ENCODE peak calls at places on chromosomes 7 and 10, in six cellular contexts. N is glutamatergic neuron; F is CD4-positive, CD25-positive, alpha-beta regulatory T cell; E is pancreas; B is PC-3; T is NCI-H1092. C is an unnamed sample.

GRCh38 chr10:86678999-86679792 is 10.9 kb downstream of the LDB3 start:
- DNase-seq in N (no peak), F (no peak), E (no peak), B (no peak), T (no peak), C (no peak)

GRCh38 chr7:40455485-40455884 is 320.7 kb downstream of the SUGCT start:
- DNase-seq in N (no peak), F (no peak), E (no peak), B (no peak), T (no peak), C (no peak)

GRCh38 chr7:42235734-42236133 is 1.3 kb downstream of the GLI3 start:
- DNase-seq in N (no peak), F (no peak), E (peak), B (no peak), T (no peak), C (no peak)

GRCh38 chr7:100132697-100133137 is 6.0 kb downstream of the MBLAC1 start:
- DNase-seq in N (peak), F (peak), E (no peak), B (peak), T (peak), C (no peak)

GRCh38 chr7:22351878-22352277 is 5.1 kb downstream of the RAPGEF5 start:
- DNase-seq in N (no peak), F (no peak), E (no peak), B (peak), T (no peak), C (no peak)

GRCh38 chr7:117950601-117951278 is 77.5 kb upstream of the CTTNBP2 start:
- DNase-seq in N (no peak), F (no peak), E (no peak), B (peak), T (no peak), C (no peak)

GRCh38 chr10:71447676-71448075 is 51.0 kb downstream of the CDH23 start:
- DNase-seq in N (no peak), F (no peak), E (no peak), B (no peak), T (no peak), C (no peak)

GRCh38 chr10:112842832-112843360 is 107.2 kb upstream of the TCF7L2 start:
- DNase-seq in N (no peak), F (no peak), E (no peak), B (no peak), T (no peak), C (no peak)

GRCh38 chr7:23523486-23524075 is 8.2 kb downstream of the TRA2A start:
- DNase-seq in N (no peak), F (no peak), E (no peak), B (no peak), T (no peak), C (no peak)

GRCh38 chr10:79608505-79609375 is 2.0 kb upstream of the SFTPA1 start:
- DNase-seq in N (peak), F (peak), E (no peak), B (no peak), T (no peak), C (no peak)

GRCh38 chr7:98930464-98930863 is 52.1 kb downstream of the TRRAP start:
- DNase-seq in N (no peak), F (no peak), E (no peak), B (no peak), T (no peak), C (no peak)

GRCh38 chr7:158034571-158034970 is 553.1 kb downstream of the PTPRN2 start:
- DNase-seq in N (no peak), F (no peak), E (peak), B (no peak), T (no peak), C (no peak)

GRCh38 chr7:81956520-81956919 is 186.7 kb upstream of the HGF start:
- DNase-seq in N (no peak), F (no peak), E (no peak), B (peak), T (no peak), C (peak)

GRCh38 chr7:96669812-96670211 is 39.8 kb downstream of the SEM1 start:
- DNase-seq in N (no peak), F (no peak), E (no peak), B (peak), T (no peak), C (no peak)

GRCh38 chr7:34107306-34107705 is 202.0 kb downstream of the BMPER start:
- DNase-seq in N (no peak), F (no peak), E (no peak), B (peak), T (no peak), C (no peak)

C was measured in smooth muscle cell of the brain vasculature.